ENCODE peak calls at places on chromosomes 6 and 20, in four cellular contexts. J, H, A and U are unnamed samples.

GRCh38 chr20:46512943-46513844 is at the start of gene ZNF334:
- DNase-seq in J (no peak), H (peak), A (peak), U (no peak)

GRCh38 chr6:90286884-90287488 is 9.7 kb downstream of the BACH2 start:
- DNase-seq in J (no peak), H (peak), A (peak), U (no peak)

GRCh38 chr20:37736132-37736531 is 42.3 kb downstream of the CTNNBL1 start:
- DNase-seq in J (no peak), H (no peak), A (no peak), U (no peak)

GRCh38 chr6:142867988-142868818 is 76.8 kb downstream of the HIVEP2 start:
- DNase-seq in J (no peak), H (no peak), A (no peak), U (no peak)

GRCh38 chr6:36514554-36515456 is 32.5 kb downstream of the STK38 start:
- DNase-seq in J (no peak), H (no peak), A (no peak), U (no peak)

GRCh38 chr6:33613794-33614166 is 7.3 kb upstream of the ITPR3 start:
- DNase-seq in J (no peak), H (no peak), A (no peak), U (no peak)

GRCh38 chr20:44736170-44737021 is 9.3 kb upstream of the KCNK15 start:
- DNase-seq in J (no peak), H (no peak), A (peak), U (no peak)

GRCh38 chr6:133130863-133131262 is 110.3 kb upstream of the EYA4 start:
- DNase-seq in J (no peak), H (no peak), A (no peak), U (peak)

GRCh38 chr20:37519508-37520416 is 1.3 kb upstream of the NNAT start:
- DNase-seq in J (no peak), H (no peak), A (peak), U (no peak)

GRCh38 chr6:52305948-52306767 is 21.6 kb upstream of the MCM3 start:
- DNase-seq in J (no peak), H (no peak), A (no peak), U (no peak)

GRCh38 chr20:20085071-20085470 is 32.7 kb downstream of the CFAP61 start:
- DNase-seq in J (peak), H (no peak), A (no peak), U (no peak)

GRCh38 chr20:13736792-13737191 is 47.9 kb downstream of the ESF1 start:
- DNase-seq in J (no peak), H (no peak), A (no peak), U (peak)

GRCh38 chr6:73985891-73986290 is 289.9 kb downstream of the CD109 start:
- DNase-seq in J (no peak), H (no peak), A (no peak), U (no peak)

GRCh38 chr6:15901141-15902115 is 227.5 kb upstream of the MYLIP start:
- DNase-seq in J (no peak), H (peak), A (no peak), U (no peak)

GRCh38 chr20:13158339-13158738 is 62.7 kb upstream of the ISM1 start:
- DNase-seq in J (no peak), H (no peak), A (no peak), U (no peak)

GRCh38 chr6:160327981-160328380 is 20.2 kb upstream of the SLC22A3 start:
- DNase-seq in J (no peak), H (no peak), A (no peak), U (no peak)

GRCh38 chr6:3151705-3152104 is 5.6 kb downstream of the TUBB2A start:
- DNase-seq in J (no peak), H (no peak), A (no peak), U (no peak)

GRCh38 chr20:57264908-57265648 is 1.4 kb downstream of the BMP7 start:
- DNase-seq in J (no peak), H (no peak), A (peak), U (no peak)

GRCh38 chr6:10989587-10989986 is 54.5 kb downstream of the ELOVL2 start:
- DNase-seq in J (no peak), H (no peak), A (no peak), U (no peak)

GRCh38 chr20:45467861-45468260 is 1.7 kb upstream of the WFDC2 start:
- DNase-seq in J (no peak), H (no peak), A (no peak), U (no peak)